ENCODE peak calls at places on chromosomes 16 and 17, in eight cellular contexts. V, X, B, H, F, C, J and D are unnamed samples.
A peak's percentile ranks its signal among the peaks of the same experiment; 100 is the strongest.

GRCh38 chr17:7356072-7356549 is 1.2 kb downstream of the TMEM95 start:
- DNase-seq in V (peak; percentile 87), X (peak; percentile 90), B (peak; percentile 81), H (peak; percentile 58), F (no peak), C (peak; percentile 86), J (peak; percentile 38), D (no peak)

GRCh38 chr17:17350491-17351355 is 47.5 kb downstream of the NT5M start:
- DNase-seq in V (peak; percentile 59), X (no peak), B (no peak), H (no peak), F (no peak), C (no peak), J (peak; percentile 24), D (no peak)

GRCh38 chr16:89795676-89796075 is 20.8 kb downstream of the FANCA start:
- DNase-seq in V (no peak), X (no peak), B (no peak), H (no peak), F (no peak), C (no peak), J (no peak), D (no peak)

GRCh38 chr16:85136705-85137322 is 24.5 kb upstream of the CIBAR2 start:
- DNase-seq in V (peak; percentile 73), X (peak; percentile 35), B (no peak), H (no peak), F (no peak), C (no peak), J (no peak), D (no peak)

GRCh38 chr17:16915752-16916556 is 56.0 kb downstream of the TNFRSF13B start:
- DNase-seq in V (peak; percentile 67), X (peak; percentile 81), B (no peak), H (no peak), F (no peak), C (peak; percentile 56), J (peak; percentile 32), D (no peak)

GRCh38 chr16:85279874-85280545 is 167.7 kb upstream of the CIBAR2 start:
- DNase-seq in V (no peak), X (peak; percentile 36), B (no peak), H (peak; percentile 41), F (no peak), C (no peak), J (no peak), D (no peak)

GRCh38 chr16:89093602-89094251 is at the start of gene ACSF3:
- DNase-seq in V (peak; percentile 78), X (peak; percentile 57), B (peak; percentile 58), H (peak; percentile 36), F (no peak), C (peak; percentile 71), J (peak; percentile 4), D (no peak)

GRCh38 chr16:89395150-89396142 is 94.9 kb downstream of the ANKRD11 start:
- DNase-seq in V (peak; percentile 96), X (peak; percentile 84), B (no peak), H (peak; percentile 88), F (peak; percentile 90), C (no peak), J (peak; percentile 95), D (peak; percentile 96)

GRCh38 chr17:41352597-41353366 is 2.2 kb upstream of the KRT33A start:
- DNase-seq in V (no peak), X (no peak), B (no peak), H (no peak), F (no peak), C (no peak), J (no peak), D (no peak)

GRCh38 chr17:58702045-58702476 is 9.7 kb downstream of the RAD51C start:
- DNase-seq in V (no peak), X (no peak), B (no peak), H (no peak), F (no peak), C (no peak), J (no peak), D (no peak)

GRCh38 chr16:23557779-23558330 is 328 bp downstream of the UBFD1 start:
- DNase-seq in V (no peak), X (no peak), B (no peak), H (peak; percentile 13), F (no peak), C (no peak), J (peak; percentile 5), D (peak; percentile 22)

GRCh38 chr17:82807101-82807500 is 32.7 kb downstream of the ZNF750 start:
- DNase-seq in V (no peak), X (no peak), B (no peak), H (no peak), F (no peak), C (no peak), J (no peak), D (no peak)

GRCh38 chr17:62724398-62725146 is 83.5 kb downstream of the MARCHF10 start:
- DNase-seq in V (no peak), X (peak; percentile 34), B (peak; percentile 66), H (no peak), F (no peak), C (peak; percentile 43), J (no peak), D (no peak)

GRCh38 chr17:82632461-82632860 is 15.8 kb downstream of the WDR45B start:
- DNase-seq in V (no peak), X (no peak), B (no peak), H (no peak), F (no peak), C (no peak), J (no peak), D (no peak)

GRCh38 chr16:70563571-70563970 is 40.0 kb downstream of the SF3B3 start:
- DNase-seq in V (no peak), X (no peak), B (no peak), H (no peak), F (no peak), C (no peak), J (no peak), D (no peak)

GRCh38 chr17:46139365-46140210 is 53.6 kb downstream of the KANSL1 start:
- DNase-seq in V (no peak), X (no peak), B (no peak), H (no peak), F (no peak), C (no peak), J (no peak), D (no peak)

GRCh38 chr16:70657956-70658355 is 11.6 kb downstream of the IL34 start:
- DNase-seq in V (peak; percentile 55), X (no peak), B (no peak), H (no peak), F (no peak), C (no peak), J (no peak), D (no peak)

GRCh38 chr16:497258-497657 is 30.3 kb upstream of the CAPN15 start:
- DNase-seq in V (no peak), X (no peak), B (no peak), H (no peak), F (no peak), C (no peak), J (no peak), D (no peak)
- H3K4me3 ChIP-seq in V (no peak overlapping the region), X (no peak overlapping the region), B (no peak overlapping the region), H (no peak overlapping the region), F (no peak overlapping the region), C (no peak overlapping the region), J (no peak overlapping the region), D (no peak overlapping the region)

GRCh38 chr17:76490112-76490710 is 11.0 kb downstream of the RHBDF2 start:
- DNase-seq in V (no peak), X (no peak), B (no peak), H (no peak), F (no peak), C (no peak), J (no peak), D (no peak)

GRCh38 chr17:76492250-76492988 is 8.8 kb downstream of the RHBDF2 start:
- DNase-seq in V (no peak), X (peak; percentile 70), B (no peak), H (no peak), F (no peak), C (peak; percentile 30), J (no peak), D (no peak)

GRCh38 chr17:76493505-76494167 is 7.6 kb downstream of the RHBDF2 start:
- DNase-seq in V (peak; percentile 66), X (no peak), B (no peak), H (no peak), F (no peak), C (peak; percentile 26), J (no peak), D (no peak)

GRCh38 chr17:76492989-76493501 is 8.2 kb downstream of the RHBDF2 start:
- DNase-seq in V (peak; percentile 84), X (peak; percentile 56), B (no peak), H (no peak), F (no peak), C (peak; percentile 44), J (peak; percentile 75), D (peak; percentile 13)

DNA sequence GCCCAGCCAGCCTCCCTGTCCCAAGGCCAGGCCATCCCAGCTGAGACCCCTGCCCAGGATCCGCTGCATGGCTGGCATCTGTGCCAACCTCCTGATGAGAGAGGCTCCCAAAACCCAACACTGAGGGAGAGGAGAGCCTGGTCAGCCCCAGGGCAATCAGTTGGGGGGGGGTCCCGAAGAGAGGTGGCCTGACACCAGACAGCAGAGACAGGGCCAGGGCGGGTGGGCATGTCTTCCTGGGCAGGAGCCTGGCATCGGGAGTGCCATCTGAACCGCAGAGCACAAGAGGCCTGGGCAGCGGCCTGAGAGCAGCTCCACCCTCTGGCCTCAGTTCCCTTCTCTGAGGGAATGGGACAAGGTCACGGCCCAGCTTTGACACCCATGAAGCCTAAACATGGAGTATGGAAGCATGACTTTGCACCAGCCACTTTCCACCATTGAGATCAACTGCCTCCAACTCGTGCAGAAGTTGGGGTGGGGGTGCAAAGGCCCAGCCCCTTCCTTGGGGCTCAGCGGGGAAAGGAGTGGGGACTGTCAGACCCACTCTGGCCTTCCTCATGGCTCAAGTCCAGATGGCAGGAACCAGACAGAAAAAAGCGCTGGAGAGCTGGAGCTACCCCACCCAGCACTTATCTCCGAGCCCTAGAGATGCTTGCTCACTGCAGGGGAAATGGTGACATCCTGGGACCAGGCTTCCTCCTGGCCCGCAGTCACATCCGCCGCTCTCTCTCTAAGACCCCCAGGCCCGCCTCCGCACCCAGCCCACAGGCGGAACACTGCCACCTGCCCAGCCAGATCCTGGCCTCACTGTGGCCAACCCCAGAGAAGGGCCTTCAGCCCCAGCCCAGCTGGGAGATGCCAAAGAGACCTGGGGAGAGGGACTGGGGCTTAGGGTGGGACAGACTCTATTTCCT is 9.7 kb downstream of the RHBDF2 start:
- DNase-seq in V (no peak), X (no peak), B (no peak), H (no peak), F (no peak), C (no peak), J (no peak), D (no peak)
- H3K4me3 ChIP-seq in V (no peak overlapping the region), X (no peak overlapping the region), B (no peak overlapping the region), H (no peak overlapping the region), F (no peak overlapping the region), C (no peak overlapping the region), J (no peak overlapping the region), D (no peak overlapping the region)

DNA sequence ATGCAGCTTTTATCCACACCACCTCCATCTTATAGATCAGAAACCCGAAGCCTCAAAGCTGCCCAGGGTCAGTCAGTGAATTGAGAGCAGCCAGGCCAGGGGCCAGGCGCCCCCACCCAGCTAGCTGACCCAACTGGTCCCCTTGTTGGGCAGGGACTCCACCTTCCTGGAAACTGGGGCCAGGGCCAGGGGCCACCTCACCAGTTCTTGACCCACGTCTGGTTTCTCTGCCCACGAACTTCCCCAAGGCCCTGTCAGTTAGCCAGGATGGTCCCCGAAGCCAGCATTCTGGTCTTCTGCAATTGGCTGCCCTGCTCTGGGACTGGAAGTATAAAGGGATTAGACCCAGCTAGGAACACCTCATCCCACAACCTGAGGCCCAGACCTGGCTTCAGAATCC is 2.4 kb downstream of the FAM83G start:
- DNase-seq in V (no peak), X (no peak), B (no peak), H (no peak), F (no peak), C (no peak), J (no peak), D (no peak)
- H3K4me3 ChIP-seq in V (no peak overlapping the region), X (no peak overlapping the region), B (no peak overlapping the region), H (no peak overlapping the region), F (peak overlapping the region; percentile 8), C (no peak overlapping the region), J (no peak overlapping the region), D (no peak overlapping the region)

GRCh38 chr17:78879679-78880186 is 23.3 kb downstream of the CEP295NL start:
- DNase-seq in V (no peak), X (peak; percentile 30), B (peak; percentile 33), H (peak; percentile 51), F (peak; percentile 56), C (peak; percentile 70), J (peak; percentile 87), D (peak; percentile 56)
- H3K4me3 ChIP-seq in V (peak overlapping the region; percentile 4), X (no peak overlapping the region), B (peak overlapping the region; percentile 44), H (peak overlapping the region; percentile 20), F (peak overlapping the region; percentile 8), C (no peak overlapping the region), J (peak overlapping the region; percentile 12), D (no peak overlapping the region)